ENCODE peak calls at places on chromosomes 11 and 22, in five cellular contexts. V, U, X, F and J are unnamed samples.

GRCh38 chr11:121418625-121419114 is 33.4 kb upstream of the SORL1 start:
- DNase-seq in U (no peak), X (no peak), F (no peak), V (peak), J (peak)

GRCh38 chr11:71774603-71775222 is 58.3 kb upstream of the DEFB108B start:
- DNase-seq in V (no peak), U (no peak), F (no peak), X (no peak), J (no peak)

GRCh38 chr22:45917146-45917545 is 59.8 kb downstream of the WNT7B start:
- DNase-seq in X (no peak), V (no peak), F (no peak), U (no peak), J (no peak)

GRCh38 chr11:40302669-40303068 is 1156.8 kb downstream of the LRRC4C start:
- DNase-seq in U (no peak), F (no peak), X (peak), V (no peak), J (no peak)

GRCh38 chr22:45891996-45892621 is 84.9 kb downstream of the WNT7B start:
- DNase-seq in U (no peak), X (no peak), F (peak), V (no peak), J (no peak)

GRCh38 chr11:35344990-35345655 is 74.2 kb downstream of the SLC1A2 start:
- DNase-seq in X (no peak), F (no peak), U (no peak), V (peak), J (peak)

GRCh38 chr22:31952094-31952401 is 7.7 kb downstream of the YWHAH start:
- DNase-seq in U (no peak), F (no peak), V (no peak), X (no peak), J (no peak)

GRCh38 chr22:39423976-39424375 is 24.4 kb downstream of the TAB1 start:
- DNase-seq in V (no peak), F (no peak), U (no peak), X (no peak), J (no peak)

GRCh38 chr22:23058481-23059336 is 11.6 kb upstream of the GNAZ start:
- DNase-seq in X (no peak), U (no peak), V (no peak), F (peak), J (no peak)

GRCh38 chr11:36376888-36377758 is 81.0 kb downstream of the PRR5L start:
- DNase-seq in F (no peak), V (peak), X (peak), U (no peak), J (no peak)

GRCh38 chr22:47401976-47402770 is 639.7 kb downstream of the TBC1D22A start:
- DNase-seq in U (no peak), V (no peak), F (no peak), X (no peak), J (no peak)

GRCh38 chr11:111540114-111540920 is at the start of gene LAYN:
- DNase-seq in F (no peak), X (peak), U (no peak), V (peak), J (no peak)

GRCh38 chr11:76567261-76567660 is 103.3 kb downstream of the LRRC32 start:
- DNase-seq in F (no peak), U (no peak), X (no peak), V (no peak), J (no peak)

GRCh38 chr11:77109236-77110019 is 6.8 kb downstream of the OMP start:
- DNase-seq in U (no peak), F (no peak), X (peak), V (no peak), J (no peak)

GRCh38 chr11:99418927-99419707 is 398.4 kb downstream of the CNTN5 start:
- DNase-seq in U (no peak), X (no peak), V (no peak), F (no peak), J (no peak)

GRCh38 chr11:28209906-28210305 is 101.7 kb downstream of the METTL15 start:
- DNase-seq in V (no peak), X (no peak), U (no peak), F (no peak), J (no peak)

GRCh38 chr22:36447634-36448033 is 33.8 kb downstream of the TXN2 start:
- DNase-seq in F (no peak), U (no peak), V (no peak), X (no peak), J (no peak)

GRCh38 chr22:36397081-36397766 is 9.5 kb upstream of the MYH9 start:
- DNase-seq in U (no peak), F (no peak), X (peak), V (no peak), J (peak)

GRCh38 chr11:68296344-68297051 is 15.9 kb upstream of the LRP5 start:
- DNase-seq in V (peak), F (no peak), U (no peak), X (no peak), J (no peak)

GRCh38 chr22:26172389-26172990 is 3.2 kb downstream of the SEZ6L start:
- DNase-seq in V (peak), X (peak), F (no peak), U (no peak), J (no peak)

GRCh38 chr11:69873166-69874077 is 54.2 kb upstream of the FGF3 start:
- DNase-seq in U (no peak), V (no peak), X (no peak), F (no peak), J (no peak)

GRCh38 chr22:40051322-40051721 is 56.6 kb downstream of the FAM83F start:
- DNase-seq in V (no peak), X (no peak), F (no peak), U (no peak), J (no peak)

GRCh38 chr11:47331454-47332302 is 20.8 kb downstream of the MYBPC3 start:
- DNase-seq in V (peak), U (no peak), F (no peak), X (no peak), J (no peak)

GRCh38 chr11:131866535-131867400 is 496.4 kb downstream of the NTM start:
- DNase-seq in F (no peak), V (no peak), U (no peak), X (no peak), J (no peak)

GRCh38 chr11:110712643-110713468 is 619 bp upstream of the ARHGAP20 start:
- DNase-seq in X (peak), U (peak), F (no peak), V (peak), J (peak)

GRCh38 chr22:50627914-50628542 is at the start of gene ARSA:
- DNase-seq in U (peak), V (peak), F (peak), X (peak), J (peak)

GRCh38 chr11:88345408-88345807 is 7.9 kb upstream of the CTSC start:
- DNase-seq in X (peak), U (no peak), V (no peak), F (no peak), J (no peak)

GRCh38 chr22:24592846-24593809 is at the start of gene LRRC75B:
- DNase-seq in X (peak), U (peak), V (peak), F (no peak), J (peak)

GRCh38 chr22:24594569-24595120 is 1.8 kb upstream of the LRRC75B start:
- DNase-seq in X (no peak), U (no peak), V (no peak), F (no peak), J (no peak)

GRCh38 chr22:24595228-24595627 is 2.4 kb upstream of the LRRC75B start:
- DNase-seq in V (no peak), U (no peak), F (no peak), X (no peak), J (no peak)

GRCh38 chr22:24592144-24592845 is 578 bp downstream of the LRRC75B start:
- DNase-seq in X (no peak), U (no peak), V (peak), F (no peak), J (no peak)

GRCh38 chr22:24593810-24594568 is 1.1 kb upstream of the LRRC75B start:
- DNase-seq in V (peak), U (no peak), X (no peak), F (no peak), J (no peak)
- H3K27ac ChIP-seq in V (peak), U (peak), X (no peak), F (no peak), J (peak)

GRCh38 chr11:32581556-32581955 is 2.1 kb upstream of the EIF3M start:
- DNase-seq in U (no peak), V (no peak), X (no peak), F (no peak), J (no peak)

GRCh38 chr11:32580967-32581366 is 2.7 kb upstream of the EIF3M start:
- DNase-seq in X (peak), U (no peak), V (no peak), F (no peak), J (no peak)

GRCh38 chr11:32584921-32585320 is 1.3 kb downstream of the EIF3M start:
- DNase-seq in U (no peak), V (no peak), X (no peak), F (no peak), J (no peak)

GRCh38 chr11:32583451-32584271 is at the start of gene EIF3M:
- DNase-seq in V (peak), U (peak), X (peak), F (peak), J (peak)

DNA sequence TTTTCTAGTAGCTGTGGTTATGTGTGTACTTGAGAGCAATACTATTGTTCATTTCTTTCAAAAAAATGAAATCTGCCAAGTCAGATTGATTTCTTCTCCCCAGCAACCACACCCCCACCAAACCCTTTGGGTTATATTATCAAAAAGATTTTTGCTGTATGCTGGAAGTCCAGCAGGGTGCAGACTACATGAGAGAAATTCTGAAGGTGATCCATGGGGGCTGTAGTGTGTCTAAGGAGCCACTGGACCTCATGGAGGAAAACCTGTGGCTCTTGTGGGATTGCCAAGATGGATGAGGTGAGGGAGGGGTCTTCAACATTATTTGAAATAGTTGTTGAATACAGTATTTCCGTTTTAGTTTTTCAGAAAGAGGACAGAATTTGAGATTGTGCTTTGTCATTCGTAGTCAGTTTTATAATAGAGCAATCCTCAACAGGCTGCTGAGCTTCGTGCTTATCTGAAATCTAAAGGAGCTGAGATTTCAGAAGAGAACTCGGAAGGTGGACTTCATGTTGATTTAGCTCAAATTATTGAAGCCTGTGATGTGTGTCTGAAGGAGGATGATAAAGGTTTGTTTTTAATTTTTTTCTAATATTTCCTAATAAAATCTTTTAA is 3.1 kb downstream of the EIF3M start:
- DNase-seq in V (no peak), F (no peak), X (peak), U (no peak), J (no peak)
- TF ChIP-seq CTCF in V (no peak), F (peak), X (peak), U (no peak), J (no peak)

GRCh38 chr11:75334976-75335375 is 16.5 kb downstream of the ARRB1 start:
- DNase-seq in V (no peak), F (no peak), X (no peak), U (no peak), J (no peak)

GRCh38 chr11:75337195-75337654 is 14.2 kb downstream of the ARRB1 start:
- DNase-seq in X (peak), F (no peak), V (no peak), U (no peak), J (no peak)

GRCh38 chr11:75339685-75340409 is 11.6 kb downstream of the ARRB1 start:
- DNase-seq in U (no peak), F (no peak), V (no peak), X (no peak), J (no peak)

GRCh38 chr11:75341583-75341982 is 9.9 kb downstream of the ARRB1 start:
- DNase-seq in V (no peak), F (no peak), U (no peak), X (no peak), J (no peak)

DNA sequence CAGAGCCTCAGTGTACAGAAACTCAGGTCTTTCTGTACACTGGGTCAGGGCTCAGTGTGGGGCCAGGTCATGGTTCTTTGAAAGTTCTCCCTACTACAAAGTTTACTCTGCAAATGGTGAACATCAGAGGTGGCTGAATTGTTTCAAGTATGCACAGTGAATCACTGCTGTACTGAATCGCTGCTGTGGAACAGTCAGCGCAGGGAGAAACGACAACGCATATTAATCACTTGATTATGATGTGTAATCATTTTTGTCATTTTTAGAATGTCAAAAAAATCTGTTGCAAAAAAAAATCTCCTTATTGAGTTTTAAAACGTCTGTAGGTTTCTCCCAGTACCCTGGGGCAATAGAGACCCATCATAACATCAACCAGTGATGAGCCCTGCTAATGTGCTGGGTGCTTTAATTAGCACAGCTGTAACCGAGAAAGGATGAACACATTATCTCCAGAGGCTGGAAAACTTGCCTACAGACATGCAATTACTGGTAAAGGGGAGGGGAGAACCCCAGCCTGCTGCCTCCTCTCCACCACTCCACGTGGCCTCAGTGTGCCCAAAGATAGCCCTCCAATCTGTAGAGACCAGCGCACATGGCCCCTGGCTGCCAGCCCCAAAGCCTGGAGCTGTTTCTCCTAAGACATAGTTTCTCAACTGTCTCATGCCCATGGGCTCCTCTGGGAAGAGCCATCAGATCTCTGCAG is 12.8 kb downstream of the ARRB1 start:
- DNase-seq in U (no peak), V (no peak), F (no peak), X (peak), J (no peak)
- H3K27ac ChIP-seq in U (peak), V (peak), F (no peak), X (peak), J (no peak)

GRCh38 chr11:43810929-43811596 is 69.6 kb upstream of the ALKBH3 start:
- DNase-seq in V (no peak), X (no peak), F (no peak), U (no peak), J (no peak)
- TF ChIP-seq CTCF in V (peak), X (peak), F (no peak), U (no peak), J (no peak)

GRCh38 chr11:16261836-16262644 is 94.3 kb downstream of the SOX6 start:
- DNase-seq in V (no peak), F (no peak), X (no peak), U (no peak), J (no peak)
- H3K27ac ChIP-seq in V (peak), F (no peak), X (no peak), U (no peak), J (no peak)

GRCh38 chr11:11640152-11640551 is 18.3 kb upstream of the GALNT18 start:
- DNase-seq in U (no peak), X (peak), F (no peak), V (no peak), J (no peak)

GRCh38 chr11:11640996-11641395 is 19.2 kb upstream of the GALNT18 start:
- DNase-seq in V (no peak), U (no peak), X (no peak), F (no peak), J (no peak)

GRCh38 chr11:11636671-11637070 is 14.9 kb upstream of the GALNT18 start:
- DNase-seq in V (no peak), X (no peak), F (no peak), U (no peak), J (no peak)

GRCh38 chr11:11635456-11635855 is 13.7 kb upstream of the GALNT18 start:
- DNase-seq in U (no peak), X (no peak), V (no peak), F (no peak), J (no peak)
- TF ChIP-seq CTCF in U (no peak), X (no peak), V (no peak), F (no peak), J (no peak)

GRCh38 chr22:42950281-42950680 is 64.7 kb downstream of the PACSIN2 start:
- DNase-seq in U (no peak), F (no peak), V (no peak), X (no peak), J (no peak)

GRCh38 chr22:42949159-42949558 is 65.8 kb downstream of the PACSIN2 start:
- DNase-seq in V (no peak), U (no peak), X (peak), F (no peak), J (no peak)

GRCh38 chr22:42947211-42947990 is 67.5 kb downstream of the PACSIN2 start:
- DNase-seq in F (no peak), X (peak), U (no peak), V (no peak), J (no peak)

GRCh38 chr22:42946551-42947198 is 68.3 kb downstream of the PACSIN2 start:
- DNase-seq in V (no peak), F (no peak), X (no peak), U (no peak), J (no peak)

DNA sequence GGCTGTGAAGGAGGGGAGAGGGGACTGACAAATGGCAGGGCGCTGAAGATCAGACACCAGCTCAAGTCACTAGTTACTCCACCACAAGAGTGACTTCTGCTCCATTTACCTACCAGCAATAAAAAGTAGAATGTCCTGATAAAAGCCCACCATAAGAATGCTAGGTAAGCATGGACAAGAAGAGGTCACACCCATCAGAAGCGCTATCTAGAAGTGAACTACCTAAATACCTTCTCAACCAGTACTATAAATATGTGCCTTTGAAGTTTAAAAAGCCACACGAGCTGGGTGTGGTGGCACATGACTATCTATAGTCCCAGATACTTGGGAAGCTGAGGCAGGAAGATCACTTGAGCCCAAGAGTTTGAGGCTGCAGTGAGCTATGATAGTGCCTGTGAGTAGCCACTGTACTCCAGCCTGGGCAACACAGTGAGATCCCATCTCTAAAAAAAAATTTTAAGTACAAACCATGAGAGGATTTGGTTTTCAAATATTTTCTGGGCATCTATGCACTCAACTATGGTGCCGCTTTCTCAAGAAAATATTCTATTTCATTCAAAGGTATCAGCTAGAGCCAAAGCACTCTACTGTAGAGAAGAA is 66.6 kb downstream of the PACSIN2 start:
- DNase-seq in X (no peak), V (no peak), U (no peak), F (no peak), J (no peak)
- H3K27ac ChIP-seq in X (no peak), V (no peak), U (peak), F (peak), J (no peak)

DNA sequence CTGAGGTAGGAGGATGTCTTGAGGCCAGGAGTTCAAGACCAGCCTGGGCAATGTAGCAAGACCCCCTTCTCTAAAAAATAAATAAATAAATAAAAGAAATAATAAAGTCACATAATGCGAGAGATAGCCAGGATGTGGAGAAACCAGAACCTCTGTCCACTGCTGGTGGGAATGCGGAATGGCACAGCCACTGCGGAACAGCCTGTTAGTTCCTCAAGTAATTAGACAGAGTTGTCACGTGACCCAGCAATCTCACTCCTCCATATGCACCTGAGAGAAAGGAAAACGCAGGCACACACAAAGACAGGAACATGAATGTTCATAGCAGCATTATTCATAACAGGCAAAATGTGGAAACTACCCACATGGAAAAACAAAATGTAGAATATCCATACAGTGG is 27.5 kb downstream of the LIF start:
- DNase-seq in F (no peak), X (no peak), V (no peak), U (no peak), J (no peak)
- TF ChIP-seq CTCF in F (no peak), X (peak), V (no peak), U (no peak), J (no peak)

GRCh38 chr11:19433367-19433766 is 192.6 kb upstream of the E2F8 start:
- DNase-seq in X (no peak), V (no peak), U (no peak), F (no peak), J (no peak)
- H3K27ac ChIP-seq in X (no peak), V (peak), U (peak), F (no peak), J (no peak)